ENCODE peak calls at places on chromosomes 5 and 9, in four cellular contexts. One of them, this sample, is unnamed.

GRCh38 chr5:8843766-8844165 is 702.1 kb downstream of the SEMA5A start:
- DNase-seq in cardiac fibroblast: peak
- DNase-seq in mesothelial cell of epicardium: no peak
- DNase-seq in H9: no peak
- DNase-seq in this sample: no peak

GRCh38 chr5:113271753-113272454 is 162.9 kb downstream of the TSSK1B start:
- DNase-seq in cardiac fibroblast: peak
- DNase-seq in H9: no peak
- DNase-seq in mesothelial cell of epicardium: no peak
- DNase-seq in this sample: no peak

GRCh38 chr9:91034976-91035824 is 233.6 kb downstream of the SYK start:
- DNase-seq in H9: no peak
- DNase-seq in mesothelial cell of epicardium: peak
- DNase-seq in cardiac fibroblast: no peak
- DNase-seq in this sample: no peak

GRCh38 chr5:35771321-35771720 is 85.4 kb upstream of the IL7R start:
- DNase-seq in cardiac fibroblast: peak
- DNase-seq in H9: no peak
- DNase-seq in mesothelial cell of epicardium: no peak
- DNase-seq in this sample: no peak

GRCh38 chr5:98128271-98128670 is 645.2 kb upstream of the RGMB start:
- DNase-seq in H9: no peak
- DNase-seq in mesothelial cell of epicardium: no peak
- DNase-seq in cardiac fibroblast: no peak
- DNase-seq in this sample: no peak

GRCh38 chr9:2599896-2600295 is 21.7 kb upstream of the VLDLR start:
- DNase-seq in H9: no peak
- DNase-seq in mesothelial cell of epicardium: no peak
- DNase-seq in cardiac fibroblast: no peak
- DNase-seq in this sample: no peak

GRCh38 chr9:82332018-82332773 is 343.6 kb downstream of the SPATA31D1 start:
- DNase-seq in H9: no peak
- DNase-seq in cardiac fibroblast: peak
- DNase-seq in mesothelial cell of epicardium: no peak
- DNase-seq in this sample: no peak

GRCh38 chr5:26572486-26572885 is 465.9 kb downstream of the CDH9 start:
- DNase-seq in cardiac fibroblast: no peak
- DNase-seq in mesothelial cell of epicardium: no peak
- DNase-seq in H9: no peak
- DNase-seq in this sample: no peak

GRCh38 chr5:59959330-59959729 is 65.8 kb upstream of the PDE4D start:
- DNase-seq in mesothelial cell of epicardium: no peak
- DNase-seq in cardiac fibroblast: no peak
- DNase-seq in H9: no peak
- DNase-seq in this sample: no peak

GRCh38 chr5:56941981-56942380 is 9.9 kb downstream of the MIER3 start:
- DNase-seq in H9: no peak
- DNase-seq in mesothelial cell of epicardium: no peak
- DNase-seq in cardiac fibroblast: no peak
- DNase-seq in this sample: no peak

GRCh38 chr5:34051374-34051980 is 8.5 kb upstream of the C1QTNF3 start:
- DNase-seq in H9: no peak
- DNase-seq in cardiac fibroblast: no peak
- DNase-seq in mesothelial cell of epicardium: no peak
- DNase-seq in this sample: no peak

GRCh38 chr9:129291041-129291501 is 113.0 kb upstream of the IER5L start:
- DNase-seq in H9: no peak
- DNase-seq in cardiac fibroblast: no peak
- DNase-seq in mesothelial cell of epicardium: peak
- DNase-seq in this sample: peak

GRCh38 chr9:100294806-100295205 is 57.9 kb downstream of the TEX10 start:
- DNase-seq in H9: no peak
- DNase-seq in cardiac fibroblast: no peak
- DNase-seq in mesothelial cell of epicardium: no peak
- DNase-seq in this sample: no peak

GRCh38 chr9:124267271-124267807 is 9.6 kb downstream of the NEK6 start:
- DNase-seq in mesothelial cell of epicardium: no peak
- DNase-seq in cardiac fibroblast: peak
- DNase-seq in H9: no peak
- DNase-seq in this sample: no peak

GRCh38 chr9:27468450-27469110 is 55.5 kb upstream of the IFNK start:
- DNase-seq in H9: no peak
- DNase-seq in mesothelial cell of epicardium: no peak
- DNase-seq in cardiac fibroblast: peak
- DNase-seq in this sample: no peak

GRCh38 chr5:431001-431710 is 11.8 kb upstream of the EXOC3 start:
- DNase-seq in H9: peak
- DNase-seq in cardiac fibroblast: peak
- DNase-seq in mesothelial cell of epicardium: peak
- DNase-seq in this sample: no peak

GRCh38 chr5:143066556-143067281 is 296.5 kb downstream of the ARHGAP26 start:
- DNase-seq in mesothelial cell of epicardium: no peak
- DNase-seq in cardiac fibroblast: peak
- DNase-seq in H9: no peak
- DNase-seq in this sample: no peak

GRCh38 chr5:72441861-72442540 is 65.2 kb downstream of the ZNF366 start:
- DNase-seq in cardiac fibroblast: peak
- DNase-seq in H9: no peak
- DNase-seq in mesothelial cell of epicardium: no peak
- DNase-seq in this sample: no peak

GRCh38 chr9:136847827-136848392 is 1.3 kb upstream of the PHPT1 start:
- DNase-seq in mesothelial cell of epicardium: peak
- DNase-seq in H9: peak
- DNase-seq in cardiac fibroblast: peak
- DNase-seq in this sample: no peak

GRCh38 chr5:172868924-172869565 is 35.0 kb downstream of the ERGIC1 start:
- DNase-seq in H9: no peak
- DNase-seq in mesothelial cell of epicardium: no peak
- DNase-seq in cardiac fibroblast: peak
- DNase-seq in this sample: no peak

GRCh38 chr9:113578877-113579269 is 115.3 kb downstream of the RGS3 start:
- DNase-seq in mesothelial cell of epicardium: no peak
- DNase-seq in H9: no peak
- DNase-seq in cardiac fibroblast: peak
- DNase-seq in this sample: no peak

GRCh38 chr9:87888501-87888900 is 5.8 kb downstream of the SPATA31E1 start:
- DNase-seq in mesothelial cell of epicardium: no peak
- DNase-seq in cardiac fibroblast: no peak
- DNase-seq in H9: peak
- DNase-seq in this sample: peak

GRCh38 chr5:77898385-77898784 is 122.2 kb upstream of the TBCA start:
- DNase-seq in H9: no peak
- DNase-seq in mesothelial cell of epicardium: no peak
- DNase-seq in cardiac fibroblast: no peak
- DNase-seq in this sample: no peak

GRCh38 chr5:169430676-169431075 is 129.7 kb upstream of the SLIT3 start:
- DNase-seq in mesothelial cell of epicardium: no peak
- DNase-seq in cardiac fibroblast: no peak
- DNase-seq in H9: no peak
- DNase-seq in this sample: no peak

GRCh38 chr9:93154293-93154903 is 20.3 kb upstream of the NINJ1 start:
- DNase-seq in H9: peak
- DNase-seq in mesothelial cell of epicardium: no peak
- DNase-seq in cardiac fibroblast: peak
- DNase-seq in this sample: no peak

GRCh38 chr5:24363789-24364534 is 280.8 kb downstream of the CDH10 start:
- DNase-seq in cardiac fibroblast: no peak
- DNase-seq in mesothelial cell of epicardium: no peak
- DNase-seq in H9: no peak
- DNase-seq in this sample: no peak

GRCh38 chr5:176822041-176822425 is 11.7 kb downstream of the UNC5A start:
- DNase-seq in mesothelial cell of epicardium: no peak
- DNase-seq in cardiac fibroblast: no peak
- DNase-seq in H9: no peak
- DNase-seq in this sample: no peak

GRCh38 chr5:115685966-115686691 is 60.3 kb upstream of the TMED7 start:
- DNase-seq in mesothelial cell of epicardium: no peak
- DNase-seq in H9: no peak
- DNase-seq in cardiac fibroblast: peak
- DNase-seq in this sample: no peak

GRCh38 chr9:130689937-130690700 is 3.5 kb upstream of the EXOSC2 start:
- DNase-seq in H9: peak
- DNase-seq in mesothelial cell of epicardium: no peak
- DNase-seq in cardiac fibroblast: peak
- DNase-seq in this sample: no peak

GRCh38 chr9:124369236-124369797 is 45.9 kb downstream of the PSMB7 start:
- DNase-seq in mesothelial cell of epicardium: no peak
- DNase-seq in H9: no peak
- DNase-seq in cardiac fibroblast: no peak
- DNase-seq in this sample: peak

GRCh38 chr9:85741112-85741874 is 461 bp downstream of the AGTPBP1 start:
- DNase-seq in H9: peak
- DNase-seq in mesothelial cell of epicardium: peak
- DNase-seq in cardiac fibroblast: peak
- DNase-seq in this sample: peak

GRCh38 chr9:109593612-109594011 is 95.5 kb upstream of the PTPN3 start:
- DNase-seq in H9: no peak
- DNase-seq in cardiac fibroblast: no peak
- DNase-seq in mesothelial cell of epicardium: no peak
- DNase-seq in this sample: no peak

DNA sequence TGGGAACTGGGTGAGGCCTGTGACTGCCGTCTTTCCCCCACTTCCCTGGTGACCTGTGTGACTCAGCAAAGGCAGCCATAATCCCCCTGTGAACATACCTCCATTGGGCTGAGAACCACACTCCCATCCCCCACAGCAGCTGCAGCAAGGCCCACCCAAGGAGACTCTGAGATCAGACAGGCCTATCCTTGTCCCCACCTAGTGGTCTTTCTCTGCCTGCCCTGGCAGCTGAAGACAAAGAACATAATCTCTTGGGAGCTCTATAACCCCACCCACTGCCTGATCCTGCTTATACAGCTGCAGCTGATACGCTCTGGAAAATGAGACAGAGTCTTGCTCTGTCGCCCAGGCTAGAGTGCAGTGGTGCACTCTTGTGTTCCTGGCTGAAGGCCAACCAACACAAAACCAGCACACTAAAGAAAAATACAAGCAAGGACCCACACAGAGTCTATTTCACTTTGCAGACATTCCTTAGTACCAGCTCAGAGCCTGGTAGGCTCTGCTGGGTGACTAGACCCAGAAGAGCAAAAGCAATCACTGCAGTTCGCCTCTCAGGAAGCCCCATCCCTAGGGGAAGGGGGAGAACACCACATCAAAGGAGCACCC is 106.7 kb downstream of the MCTP1 start:
- DNase-seq in cardiac fibroblast: peak
- DNase-seq in H9: peak
- DNase-seq in mesothelial cell of epicardium: no peak
- DNase-seq in this sample: no peak
- TF ChIP-seq CTCF in cardiac fibroblast: peak
- TF ChIP-seq CTCF in H9: peak
- TF ChIP-seq CTCF in mesothelial cell of epicardium: no peak
- TF ChIP-seq CTCF in this sample: peak

DNA sequence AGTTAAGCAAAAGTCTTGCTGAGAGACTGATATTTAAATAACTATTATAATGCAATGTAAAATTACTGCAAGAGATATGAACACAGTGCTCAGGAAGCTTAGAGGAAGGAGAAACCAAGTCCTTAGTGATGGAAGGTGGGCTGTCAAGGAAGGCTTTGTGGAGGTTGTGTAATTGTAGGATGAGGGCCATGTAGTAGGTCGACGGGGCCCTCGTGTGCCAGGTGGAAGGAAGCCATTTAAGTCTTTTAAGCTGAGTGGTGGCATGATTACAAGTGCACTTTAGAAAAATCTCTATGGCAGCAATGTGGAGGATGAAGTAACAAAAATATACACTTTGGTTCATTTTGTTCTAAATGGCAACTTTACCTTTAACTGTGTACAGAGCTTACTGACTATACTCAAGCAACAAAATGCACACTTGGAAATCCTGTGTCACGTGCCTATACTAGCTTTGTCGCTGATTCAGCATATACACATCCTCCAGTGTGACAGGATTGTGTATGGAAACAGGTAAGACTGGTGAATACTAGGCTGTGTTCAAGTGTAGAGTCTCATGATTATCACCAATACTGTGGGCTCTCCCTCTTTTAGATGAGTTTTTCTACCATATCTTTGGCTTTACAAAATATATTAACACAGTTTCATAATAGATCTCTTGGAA is 78.6 kb downstream of the TMC1 start:
- DNase-seq in cardiac fibroblast: no peak
- DNase-seq in mesothelial cell of epicardium: no peak
- DNase-seq in H9: no peak
- DNase-seq in this sample: no peak
- TF ChIP-seq CTCF in cardiac fibroblast: no peak
- TF ChIP-seq CTCF in mesothelial cell of epicardium: no peak
- TF ChIP-seq CTCF in H9: no peak
- TF ChIP-seq CTCF in this sample: no peak

DNA sequence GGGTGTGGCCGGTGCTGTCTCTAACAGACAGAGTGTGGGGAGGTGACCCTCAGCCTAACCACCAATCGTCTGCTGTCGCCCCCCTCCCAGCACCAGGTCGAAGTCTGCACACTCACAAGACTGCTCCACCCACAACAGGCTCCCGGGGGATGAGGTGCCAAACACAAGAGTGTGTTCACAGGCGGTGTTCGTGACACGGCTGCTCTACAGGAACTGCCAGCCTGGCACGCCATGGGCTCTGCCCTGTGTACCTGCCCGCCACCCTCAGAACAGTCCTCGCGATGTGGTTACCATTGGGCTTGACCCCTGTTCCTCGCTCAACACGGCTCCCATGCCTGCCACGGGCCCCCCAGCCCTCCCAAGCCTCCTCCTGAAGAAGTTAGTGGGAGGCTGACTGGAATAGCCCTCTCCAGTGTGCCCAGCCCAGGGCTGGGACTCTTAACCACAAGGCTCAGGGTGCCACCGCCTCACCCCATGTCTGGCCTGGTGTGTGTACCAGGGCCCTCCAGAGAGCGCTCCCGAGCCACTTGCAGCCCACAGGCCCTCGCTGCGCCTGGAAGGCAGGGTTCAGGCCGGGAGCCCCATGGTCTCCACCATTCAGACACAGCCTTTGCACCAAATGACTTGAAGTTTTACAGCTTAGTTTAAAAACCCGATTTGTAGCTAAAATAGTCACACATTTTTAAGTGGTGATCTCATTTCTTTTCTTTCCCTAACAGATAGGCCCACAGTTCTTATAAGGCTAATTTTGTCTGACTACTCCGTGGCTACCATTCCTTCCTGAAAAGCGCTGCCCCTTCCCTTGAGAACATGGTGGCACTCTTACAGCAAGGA is 102.5 kb downstream of the CAMSAP1 start:
- DNase-seq in H9: peak
- DNase-seq in cardiac fibroblast: peak
- DNase-seq in mesothelial cell of epicardium: no peak
- DNase-seq in this sample: no peak
- TF ChIP-seq CTCF in H9: peak
- TF ChIP-seq CTCF in cardiac fibroblast: no peak
- TF ChIP-seq CTCF in mesothelial cell of epicardium: no peak
- TF ChIP-seq CTCF in this sample: no peak

DNA sequence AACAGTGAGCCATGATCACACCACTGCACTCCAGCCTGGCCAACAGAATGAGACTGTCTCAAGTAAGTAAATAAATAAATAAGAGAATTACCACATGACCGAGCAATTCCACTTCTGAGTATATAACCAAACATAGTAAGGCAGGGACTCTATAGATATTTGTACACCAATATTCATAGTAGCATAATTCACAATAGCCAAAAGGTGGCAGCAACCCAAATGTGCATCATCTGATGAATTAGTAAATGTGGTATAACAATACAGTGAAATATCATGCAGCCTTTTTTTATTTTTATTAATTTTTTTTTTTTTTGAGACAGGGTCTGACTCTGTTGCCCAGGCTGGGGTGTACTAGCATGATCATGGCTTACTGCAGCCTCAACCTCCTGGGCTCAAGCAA is 33.1 kb downstream of the ALDH7A1 start:
- DNase-seq in mesothelial cell of epicardium: no peak
- DNase-seq in H9: no peak
- DNase-seq in cardiac fibroblast: peak
- DNase-seq in this sample: no peak
- TF ChIP-seq CTCF in mesothelial cell of epicardium: no peak
- TF ChIP-seq CTCF in H9: no peak
- TF ChIP-seq CTCF in cardiac fibroblast: no peak
- TF ChIP-seq CTCF in this sample: no peak